ENCODE peak calls at places on chromosomes 11 and 22, in ten cellular contexts. G, J, S, D, E, I, L, M, N and Y are unnamed samples.

GRCh38 chr22:27112273-27112672 is 454.9 kb downstream of the MIAT start:
- DNase-seq in L (no peak), I (no peak), G (no peak), M (no peak), E (no peak), J (no peak), D (no peak), N (no peak), S (no peak), Y (no peak)

GRCh38 chr11:12693485-12694181 is 19.4 kb downstream of the TEAD1 start:
- DNase-seq in E (peak), G (peak), L (peak), S (no peak), N (no peak), I (no peak), J (peak), D (peak), M (no peak), Y (peak)

GRCh38 chr11:23573430-23573829 is 713.2 kb upstream of the CCDC179 start:
- DNase-seq in L (peak), G (no peak), N (no peak), D (no peak), E (no peak), I (no peak), J (no peak), S (no peak), M (no peak), Y (no peak)

GRCh38 chr22:49899530-49899929 is 18.7 kb downstream of the ALG12 start:
- DNase-seq in M (no peak), G (no peak), L (no peak), J (no peak), D (no peak), E (no peak), N (no peak), I (no peak), S (no peak), Y (no peak)

GRCh38 chr11:118212131-118212725 is 12.6 kb downstream of the JAML start:
- DNase-seq in D (no peak), M (no peak), E (no peak), S (no peak), I (no peak), L (peak), J (no peak), G (peak), N (no peak), Y (no peak)

GRCh38 chr11:35387341-35387982 is 31.9 kb downstream of the SLC1A2 start:
- DNase-seq in N (no peak), D (no peak), E (no peak), L (peak), I (no peak), J (no peak), G (no peak), S (no peak), M (no peak), Y (no peak)

GRCh38 chr22:25002241-25002985 is 49.9 kb downstream of the KIAA1671 start:
- DNase-seq in N (no peak), I (no peak), E (no peak), D (no peak), M (no peak), S (no peak), G (no peak), L (no peak), J (no peak), Y (no peak)

GRCh38 chr11:16984229-16984628 is 30.0 kb downstream of the PLEKHA7 start:
- DNase-seq in D (no peak), E (no peak), I (no peak), N (no peak), G (no peak), S (no peak), J (peak), M (no peak), L (no peak), Y (no peak)

GRCh38 chr11:134439181-134439580 is 27.1 kb upstream of the B3GAT1 start:
- DNase-seq in S (no peak), D (no peak), E (no peak), N (no peak), I (peak), M (no peak), J (peak), L (no peak), G (no peak), Y (no peak)

GRCh38 chr11:79744941-79745340 is 304.1 kb upstream of the TENM4 start:
- DNase-seq in S (no peak), D (no peak), M (no peak), N (no peak), L (no peak), J (no peak), G (no peak), I (no peak), E (no peak), Y (no peak)

GRCh38 chr11:61714316-61714715 is 34.1 kb downstream of the DAGLA start:
- DNase-seq in G (no peak), I (no peak), N (no peak), J (no peak), S (no peak), D (no peak), E (no peak), L (no peak), M (no peak), Y (no peak)

GRCh38 chr11:1820463-1821325 is 14.1 kb upstream of the SYT8 start:
- DNase-seq in G (no peak), E (peak), I (no peak), M (no peak), J (no peak), L (no peak), D (no peak), S (no peak), N (no peak), Y (no peak)

GRCh38 chr11:115550291-115551059 is 46.3 kb upstream of the CADM1 start:
- DNase-seq in L (no peak), D (no peak), M (no peak), G (no peak), S (no peak), N (no peak), J (no peak), E (no peak), I (no peak), Y (no peak)

GRCh38 chr22:47654922-47655451 is 892.5 kb downstream of the TBC1D22A start:
- DNase-seq in L (no peak), J (no peak), G (no peak), I (no peak), D (no peak), N (no peak), M (no peak), S (no peak), E (no peak), Y (no peak)

GRCh38 chr11:73291781-73292180 is 16.3 kb upstream of the ARHGEF17 start:
- DNase-seq in I (no peak), D (no peak), G (no peak), M (no peak), J (no peak), N (no peak), L (no peak), E (no peak), S (no peak), Y (no peak)

GRCh38 chr22:27866136-27867091 is 52.6 kb downstream of the PITPNB start:
- DNase-seq in N (no peak), D (peak), E (peak), G (no peak), I (no peak), M (no peak), L (peak), S (no peak), J (no peak), Y (no peak)

GRCh38 chr11:64019106-64020031 is 16.4 kb upstream of the FLRT1 start:
- DNase-seq in G (no peak), J (no peak), I (no peak), E (no peak), L (no peak), M (no peak), D (no peak), S (no peak), N (no peak), Y (no peak)

GRCh38 chr11:68379216-68379615 is 66.8 kb downstream of the LRP5 start:
- DNase-seq in L (no peak), G (no peak), D (no peak), N (no peak), I (no peak), M (no peak), E (no peak), J (no peak), S (no peak), Y (no peak)

GRCh38 chr11:111412293-111412692 is 33.2 kb upstream of the POU2AF1 start:
- DNase-seq in S (no peak), J (no peak), D (no peak), G (no peak), M (no peak), L (no peak), E (no peak), N (no peak), I (no peak), Y (no peak)

GRCh38 chr11:67357831-67358555 is 4.6 kb upstream of the POLD4 start:
- DNase-seq in N (no peak), J (no peak), I (no peak), D (no peak), G (no peak), L (peak), M (no peak), E (no peak), S (no peak), Y (no peak)